ENCODE peak calls at places on chromosomes 13 and 19, in six cellular contexts. I is activated naive CD8-positive, alpha-beta T cell treated with anti-CD3 and anti-CD28 coated beads, Interleukin-2, amount 50 U/mL, for 24 hours; A is activated CD4-positive, alpha-beta T cell treated with anti-CD3 and anti-CD28 coated beads, Interleukin-2, amount 50 U/mL, for 4 hours; E is GM23338; P is A673; O is stimulated activated CD8-positive, alpha-beta memory T cell treated with anti-CD3 and anti-CD28 coated beads, Interleukin-7, amount 100 ng/mL, for 1 hour. N is an unnamed sample.
A peak's percentile ranks its signal among the peaks of the same experiment; 100 is the strongest.

GRCh38 chr19:41588497-41589209 is 12.7 kb downstream of the CEACAM21 start:
- DNase-seq in A (no peak), P (peak; percentile 57), O (no peak), E (peak; percentile 65), I (no peak), N (no peak)

GRCh38 chr13:112890316-112891131 is 78.5 kb upstream of the MCF2L start:
- DNase-seq in A (no peak), E (no peak), I (no peak), P (no peak), O (no peak), N (no peak)

GRCh38 chr13:19088416-19088815 is 93.2 kb downstream of the TUBA3C start:
- DNase-seq in P (no peak), A (no peak), E (no peak), O (no peak), I (no peak), N (no peak)

GRCh38 chr19:1672038-1672768 is 19.8 kb upstream of the TCF3 start:
- DNase-seq in I (peak; percentile 75), O (peak; percentile 35), A (peak; percentile 55), E (peak; percentile 52), P (peak; percentile 70), N (peak; percentile 72)

GRCh38 chr13:106367361-106367781 is 168.1 kb downstream of the EFNB2 start:
- DNase-seq in A (no peak), P (no peak), E (no peak), O (no peak), I (no peak), N (no peak)

GRCh38 chr19:10854350-10855089 is 6.3 kb downstream of the C19orf38 start:
- DNase-seq in A (no peak), I (no peak), O (no peak), E (no peak), P (no peak), N (no peak)

GRCh38 chr19:2867025-2867991 is at the start of gene ZNF556:
- DNase-seq in E (peak; percentile 7), A (no peak), I (no peak), O (no peak), P (peak; percentile 33), N (peak; percentile 85)

GRCh38 chr19:50554212-50554611 is 14.0 kb downstream of the LRRC4B start:
- DNase-seq in A (no peak), O (no peak), I (no peak), E (no peak), P (no peak), N (no peak)

GRCh38 chr19:3276341-3276799 is 51.9 kb downstream of the CELF5 start:
- DNase-seq in A (peak; percentile 39), O (no peak), P (peak; percentile 92), E (peak; percentile 95), I (peak; percentile 44), N (peak; percentile 84)

GRCh38 chr13:60431108-60431700 is 34.2 kb downstream of the TDRD3 start:
- DNase-seq in E (peak; percentile 82), P (peak; percentile 87), I (no peak), A (no peak), O (no peak), N (peak; percentile 84)

GRCh38 chr13:94947965-94948371 is 235.6 kb upstream of the SOX21 start:
- DNase-seq in I (no peak), E (peak; percentile 50), A (no peak), P (peak; percentile 48), O (no peak), N (no peak)

GRCh38 chr13:70668293-70668692 is 560.0 kb upstream of the KLHL1 start:
- DNase-seq in A (no peak), O (no peak), E (peak; percentile 73), I (no peak), P (no peak), N (peak; percentile 75)

GRCh38 chr13:36428083-36428482 is 4.2 kb upstream of the CCNA1 start:
- DNase-seq in E (no peak), A (no peak), I (no peak), P (no peak), O (no peak), N (no peak)

GRCh38 chr13:113670541-113670940 is 3.5 kb downstream of the GRK1 start:
- DNase-seq in A (no peak), O (no peak), E (no peak), P (no peak), I (no peak), N (no peak)

GRCh38 chr19:6766357-6767080 is 716 bp downstream of the SH2D3A start:
- DNase-seq in E (no peak), O (no peak), I (peak; percentile 20), A (no peak), P (no peak), N (no peak)

GRCh38 chr19:35357867-35358573 is at the start of gene FFAR3:
- DNase-seq in P (peak; percentile 88), I (no peak), O (no peak), E (peak; percentile 14), A (no peak), N (no peak)

N was measured in NCI-H82.